ENCODE peak calls at places on chromosomes 1 and 21, in seven cellular contexts. D, M, X, S, V, P and J are unnamed samples.

GRCh38 chr21:46226920-46227599 is 1.5 kb downstream of the LSS start:
- DNase-seq in M (peak; percentile 51), P (peak; percentile 16), S (peak; percentile 15), X (no peak), D (peak; percentile 78), V (no peak), J (no peak)

GRCh38 chr21:45407629-45408247 is 2.8 kb downstream of the COL18A1 start:
- DNase-seq in P (no peak), D (no peak), X (no peak), V (no peak), M (no peak), S (no peak), J (no peak)

GRCh38 chr1:211474426-211474825 is 17.5 kb downstream of the RD3 start:
- DNase-seq in D (no peak), S (no peak), X (no peak), M (no peak), P (no peak), V (no peak), J (peak; percentile 12)

GRCh38 chr1:3716351-3716750 is 35.9 kb upstream of the CCDC27 start:
- DNase-seq in S (no peak), M (no peak), X (no peak), V (no peak), D (no peak), P (no peak), J (no peak)

GRCh38 chr1:100868364-100868995 is 26.2 kb downstream of the EXTL2 start:
- DNase-seq in P (no peak), M (no peak), D (peak; percentile 70), S (no peak), V (no peak), X (no peak), J (peak; percentile 79)

GRCh38 chr1:33081554-33082305 is 777 bp downstream of the AZIN2 start:
- DNase-seq in P (no peak), D (no peak), X (peak; percentile 26), M (no peak), V (no peak), S (no peak), J (no peak)

GRCh38 chr1:70441392-70442035 is 30.4 kb downstream of the CTH start:
- DNase-seq in D (no peak), V (no peak), M (no peak), X (no peak), S (no peak), P (no peak), J (peak; percentile 67)

GRCh38 chr1:156284112-156284511 is at the start of gene TMEM79:
- DNase-seq in V (no peak), X (peak; percentile 40), S (no peak), D (no peak), M (no peak), P (no peak), J (no peak)

GRCh38 chr1:230884646-230885045 is 16.3 kb upstream of the C1orf198 start:
- DNase-seq in M (no peak), D (no peak), S (no peak), V (no peak), X (no peak), P (no peak), J (no peak)

GRCh38 chr1:20366766-20367602 is 76.3 kb downstream of the VWA5B1 start:
- DNase-seq in D (peak; percentile 45), S (no peak), X (peak; percentile 52), M (no peak), V (no peak), P (peak; percentile 25), J (peak; percentile 18)

GRCh38 chr1:77220687-77221463 is 1.6 kb upstream of the PIGK start:
- DNase-seq in M (no peak), P (peak; percentile 57), V (no peak), S (no peak), D (peak; percentile 85), X (no peak), J (peak; percentile 27)

GRCh38 chr1:2861143-2861987 is 59.9 kb upstream of the TTC34 start:
- DNase-seq in V (no peak), X (no peak), D (no peak), S (no peak), P (no peak), M (no peak), J (no peak)

GRCh38 chr1:43308635-43309580 is 8.1 kb downstream of the TIE1 start:
- DNase-seq in M (no peak), P (no peak), V (no peak), X (no peak), S (no peak), D (no peak), J (no peak)

GRCh38 chr1:67463298-67463960 is 33.2 kb upstream of the SERBP1 start:
- DNase-seq in M (no peak), D (peak; percentile 27), P (peak; percentile 43), S (no peak), X (no peak), V (no peak), J (no peak)

GRCh38 chr1:1666526-1666925 is 7.7 kb upstream of the CDK11B start:
- DNase-seq in M (no peak), D (no peak), P (no peak), X (no peak), S (no peak), V (no peak), J (no peak)

GRCh38 chr1:228958121-228958520 is 222.8 kb downstream of the RHOU start:
- DNase-seq in P (no peak), D (no peak), V (no peak), M (no peak), X (no peak), S (no peak), J (no peak)

GRCh38 chr1:228955691-228956090 is 220.4 kb downstream of the RHOU start:
- DNase-seq in D (peak; percentile 70), V (no peak), X (no peak), P (peak; percentile 50), S (no peak), M (no peak), J (no peak)

GRCh38 chr1:228956864-228957263 is 221.6 kb downstream of the RHOU start:
- DNase-seq in X (no peak), V (no peak), M (no peak), P (no peak), D (peak; percentile 15), S (no peak), J (no peak)

GRCh38 chr1:228958741-228959140 is 223.5 kb downstream of the RHOU start:
- DNase-seq in V (no peak), P (no peak), M (no peak), S (no peak), D (no peak), X (no peak), J (no peak)

DNA sequence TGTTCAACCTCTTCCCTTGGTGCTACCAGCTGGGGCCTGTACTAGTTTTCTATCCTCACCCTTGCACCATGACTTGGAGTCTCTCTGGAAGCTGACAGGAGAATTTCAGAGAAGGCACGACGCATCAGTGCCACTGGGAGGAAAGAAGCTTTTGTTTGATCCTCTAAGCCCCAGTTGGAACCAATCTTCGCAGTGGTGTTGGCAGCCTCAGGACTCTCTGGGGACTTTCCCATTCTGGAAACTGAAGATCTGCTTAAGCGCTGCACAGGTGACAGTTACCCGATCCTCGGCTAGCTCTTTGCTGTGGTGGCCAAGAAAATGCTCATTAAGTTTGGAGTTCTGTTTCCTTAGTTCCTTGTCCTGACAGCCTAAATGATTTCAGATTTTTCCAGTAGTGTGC is 222.3 kb downstream of the RHOU start:
- DNase-seq in S (no peak), P (no peak), V (no peak), M (no peak), X (no peak), D (no peak), J (no peak)
- H3K27me3 ChIP-seq in S (no peaks in the 10 kb centered on the region), P (no peaks in the 10 kb centered on the region), V (no peaks in the 10 kb centered on the region), M (no peaks in the 10 kb centered on the region), X (no peaks in the 10 kb centered on the region), D (no peaks in the 10 kb centered on the region), J (no peaks in the 10 kb centered on the region)

GRCh38 chr1:201015551-201016091 is 7.9 kb downstream of the KIF21B start:
- DNase-seq in V (no peak), M (no peak), D (peak; percentile 12), X (no peak), S (no peak), P (no peak), J (peak; percentile 43)
- H3K27me3 ChIP-seq in V (no peaks in the 10 kb centered on the region), M (no peaks in the 10 kb centered on the region), D (peaks cover 58% of the 10 kb centered on the region), X (no peaks in the 10 kb centered on the region), S (peaks cover 20% of the 10 kb centered on the region), P (no peaks in the 10 kb centered on the region), J (no peaks in the 10 kb centered on the region)

GRCh38 chr1:205504311-205505075 is at the start of gene CDK18:
- DNase-seq in D (no peak), X (peak; percentile 91), P (no peak), M (no peak), V (no peak), S (no peak), J (no peak)
- H3K27me3 ChIP-seq in D (peaks cover 64% of the 10 kb centered on the region), X (no peaks in the 10 kb centered on the region), P (peaks cover 16% of the 10 kb centered on the region), M (no peaks in the 10 kb centered on the region), V (no peaks in the 10 kb centered on the region), S (peaks cover 29% of the 10 kb centered on the region), J (peaks cover 35% of the 10 kb centered on the region)

GRCh38 chr1:153337980-153338853 is 10.4 kb downstream of the PGLYRP4 start:
- DNase-seq in X (no peak), P (no peak), S (no peak), M (no peak), V (no peak), D (no peak), J (no peak)
- H3K27me3 ChIP-seq in X (no peaks in the 10 kb centered on the region), P (no peaks in the 10 kb centered on the region), S (no peaks in the 10 kb centered on the region), M (no peaks in the 10 kb centered on the region), V (no peaks in the 10 kb centered on the region), D (no peaks in the 10 kb centered on the region), J (no peaks in the 10 kb centered on the region)

GRCh38 chr1:112719706-112720105 is 4.6 kb upstream of the PPM1J start:
- DNase-seq in X (no peak), S (no peak), D (no peak), V (no peak), M (no peak), P (no peak), J (no peak)
- H3K27me3 ChIP-seq in X (no peaks in the 10 kb centered on the region), S (no peaks in the 10 kb centered on the region), D (peaks cover 4% of the 10 kb centered on the region), V (peaks cover 7% of the 10 kb centered on the region), M (no peaks in the 10 kb centered on the region), P (no peaks in the 10 kb centered on the region), J (no peaks in the 10 kb centered on the region)

GRCh38 chr1:154759196-154759595 is 110.9 kb downstream of the KCNN3 start:
- DNase-seq in P (no peak), S (no peak), X (no peak), M (no peak), V (no peak), D (no peak), J (no peak)
- H3K27me3 ChIP-seq in P (peaks cover 12% of the 10 kb centered on the region), S (peaks cover 4% of the 10 kb centered on the region), X (peaks cover 56% of the 10 kb centered on the region), M (no peaks in the 10 kb centered on the region), V (peaks cover 2% of the 10 kb centered on the region), D (peaks cover 50% of the 10 kb centered on the region), J (peaks cover 24% of the 10 kb centered on the region)

GRCh38 chr1:107357381-107357780 is 216.5 kb downstream of the NTNG1 start:
- DNase-seq in X (no peak), V (no peak), S (peak; percentile 13), D (no peak), P (no peak), M (no peak), J (no peak)
- H3K27me3 ChIP-seq in X (no peaks in the 10 kb centered on the region), V (no peaks in the 10 kb centered on the region), S (no peaks in the 10 kb centered on the region), D (no peaks in the 10 kb centered on the region), P (no peaks in the 10 kb centered on the region), M (no peaks in the 10 kb centered on the region), J (no peaks in the 10 kb centered on the region)